ENCODE peak calls at places on chromosome 13, in nine cellular contexts. H is A549, J is BE2C, T is upper lobe of right lung, E is left lung, B is body of pancreas, A is psoas muscle, I is astrocyte, G is cardiac fibroblast. D is an unnamed sample.

GRCh38 chr13:39751805-39752204 is 96.3 kb downstream of the COG6 start:
- DNase-seq in H (no peak), B (no peak), E (no peak), A (no peak), I (no peak), J (no peak), G (no peak), T (no peak), D (no peak)

GRCh38 chr13:80239116-80239515 is 101.8 kb downstream of the SPRY2 start:
- DNase-seq in A (no peak), T (no peak), E (no peak), H (no peak), I (no peak), B (no peak), J (no peak), G (no peak), D (no peak)

GRCh38 chr13:37407156-37407555 is 191.4 kb downstream of the POSTN start:
- DNase-seq in H (no peak), B (no peak), G (no peak), A (no peak), E (no peak), I (no peak), T (no peak), J (no peak), D (no peak)

GRCh38 chr13:110944968-110945952 is 30.4 kb upstream of the ANKRD10 start:
- DNase-seq in T (no peak), G (no peak), A (no peak), H (no peak), E (no peak), I (no peak), J (no peak), B (no peak), D (no peak)

GRCh38 chr13:111114362-111115050 is 604 bp upstream of the ARHGEF7 start:
- DNase-seq in H (no peak), G (peak; percentile 15), I (peak; percentile 20), J (no peak), A (peak; percentile 69), B (peak; percentile 39), T (peak; percentile 77), E (no peak), D (no peak)

GRCh38 chr13:40974460-40975407 is 44.4 kb downstream of the ELF1 start:
- DNase-seq in E (no peak), I (peak; percentile 40), T (no peak), A (no peak), B (peak; percentile 36), G (peak; percentile 84), H (peak; percentile 25), J (peak; percentile 12), D (no peak)

GRCh38 chr13:19324325-19324724 is 142.7 kb upstream of the TUBA3C start:
- DNase-seq in H (no peak), I (no peak), G (no peak), A (no peak), B (no peak), J (no peak), E (no peak), T (no peak), D (no peak)

GRCh38 chr13:40340368-40341085 is 325.9 kb downstream of the FOXO1 start:
- DNase-seq in I (peak; percentile 28), G (peak; percentile 60), T (no peak), E (no peak), H (no peak), A (no peak), B (peak; percentile 81), J (no peak), D (no peak)

GRCh38 chr13:30395192-30396158 is 26.8 kb upstream of the UBE2L5 start:
- DNase-seq in T (peak; percentile 95), H (peak; percentile 53), B (peak; percentile 96), J (peak; percentile 78), A (peak; percentile 93), G (peak; percentile 97), E (peak; percentile 94), I (peak; percentile 87), D (peak; percentile 83)

GRCh38 chr13:47027797-47028437 is 131.1 kb upstream of the HTR2A start:
- DNase-seq in G (no peak), H (no peak), I (no peak), E (no peak), T (no peak), J (no peak), A (no peak), B (no peak), D (no peak)

GRCh38 chr13:81048026-81048461 is 707.1 kb upstream of the SPRY2 start:
- DNase-seq in J (peak; percentile 13), I (no peak), E (no peak), B (no peak), A (no peak), H (no peak), T (no peak), G (no peak), D (no peak)

GRCh38 chr13:28429096-28429495 is 65.8 kb downstream of the FLT1 start:
- DNase-seq in A (no peak), J (no peak), G (no peak), T (no peak), H (no peak), B (no peak), E (no peak), I (no peak), D (no peak)

GRCh38 chr13:97535619-97536018 is 101.7 kb downstream of the RAP2A start:
- DNase-seq in A (no peak), G (peak; percentile 20), T (no peak), E (no peak), B (no peak), I (peak; percentile 10), H (no peak), J (no peak), D (peak; percentile 4)

GRCh38 chr13:34847751-34848150 is 94.3 kb upstream of the NBEA start:
- DNase-seq in I (no peak), E (no peak), B (no peak), T (no peak), A (no peak), J (no peak), H (no peak), G (no peak), D (no peak)

GRCh38 chr13:103803349-103803748 is 737.1 kb upstream of the SLC10A2 start:
- DNase-seq in B (no peak), J (peak; percentile 33), E (no peak), I (no peak), T (no peak), G (no peak), H (no peak), A (no peak), D (no peak)

GRCh38 chr13:21079761-21080730 is 18.7 kb upstream of the LATS2 start:
- DNase-seq in G (peak; percentile 84), I (peak; percentile 95), J (no peak), H (no peak), E (no peak), T (no peak), B (peak; percentile 41), A (no peak), D (peak; percentile 95)

GRCh38 chr13:72726721-72727416 is 560 bp downstream of the MZT1 start:
- DNase-seq in A (peak; percentile 52), T (peak; percentile 78), H (peak; percentile 7), I (no peak), G (peak; percentile 12), J (peak; percentile 69), E (no peak), B (peak; percentile 20), D (no peak)

DNA sequence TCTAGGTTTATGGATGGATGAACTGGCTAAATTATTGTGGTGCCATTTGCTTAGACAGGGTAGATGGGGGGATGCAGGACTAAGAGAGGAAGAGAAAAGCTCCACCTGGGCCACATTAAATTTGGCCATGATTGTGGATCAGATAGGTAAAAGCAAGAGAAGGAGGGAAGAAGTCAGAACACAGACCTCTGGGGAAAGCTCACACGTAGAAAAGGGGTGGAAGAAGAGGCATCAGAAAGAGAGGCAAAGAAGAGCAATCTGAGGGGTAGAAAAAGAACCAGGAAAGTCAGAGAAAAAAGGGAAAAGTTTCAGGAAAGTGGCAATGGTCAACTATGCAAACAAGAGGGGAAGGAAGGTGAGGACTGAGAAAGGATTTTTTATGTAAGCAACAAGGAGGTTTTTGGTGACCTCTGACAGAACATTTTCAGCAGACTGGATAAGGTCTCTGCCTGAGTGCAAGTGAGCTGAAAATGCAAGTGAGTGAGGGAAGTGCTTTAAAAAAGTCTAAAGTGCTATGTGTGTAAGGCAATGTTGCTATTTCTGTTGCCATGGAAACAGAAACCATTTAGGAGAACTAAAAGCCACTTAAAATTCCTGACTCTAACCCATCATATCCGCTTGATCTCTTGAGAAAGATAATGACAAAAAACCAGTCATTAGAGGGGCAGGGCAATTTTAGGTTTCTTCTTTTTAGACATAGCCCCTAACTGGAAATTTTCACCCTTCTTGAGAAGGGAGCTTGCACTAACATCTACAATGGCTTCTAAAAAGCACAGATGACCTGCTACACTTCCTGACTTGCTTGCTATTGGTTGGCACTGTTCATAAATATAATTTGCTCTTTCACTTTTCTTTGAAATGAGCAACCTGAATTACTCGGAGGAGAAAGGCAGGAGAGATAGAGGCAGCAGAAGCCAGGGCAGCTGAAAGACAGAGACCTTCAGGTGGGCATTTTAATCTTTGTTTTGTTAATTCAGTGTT is at the start of gene CYSLTR2:
- DNase-seq in J (no peak), T (no peak), H (no peak), G (peak; percentile 77), I (peak; percentile 56), B (no peak), A (no peak), E (no peak), D (no peak)
- H3K4me3 ChIP-seq in J (peak within 1 kb of the TSS; percentile 48), T (peak within 1 kb of the TSS; percentile 28), H (no peak within 1 kb of the TSS), G (no peak within 1 kb of the TSS), I (no peak within 1 kb of the TSS), B (no peak within 1 kb of the TSS), A (no peak within 1 kb of the TSS), E (no peak within 1 kb of the TSS), D (no peak within 1 kb of the TSS)

GRCh38 chr13:113098163-113098732 is 7.3 kb upstream of the F7 start:
- DNase-seq in B (no peak), T (no peak), E (no peak), G (peak; percentile 10), I (peak; percentile 17), J (no peak), A (no peak), H (no peak), D (peak; percentile 12)
- TF ChIP-seq CTCF in B (no peak), T (no peak), E (no peak), G (no peak), I (no peak), J (no peak), A (no peak), H (no peak), D (no peak)

DNA sequence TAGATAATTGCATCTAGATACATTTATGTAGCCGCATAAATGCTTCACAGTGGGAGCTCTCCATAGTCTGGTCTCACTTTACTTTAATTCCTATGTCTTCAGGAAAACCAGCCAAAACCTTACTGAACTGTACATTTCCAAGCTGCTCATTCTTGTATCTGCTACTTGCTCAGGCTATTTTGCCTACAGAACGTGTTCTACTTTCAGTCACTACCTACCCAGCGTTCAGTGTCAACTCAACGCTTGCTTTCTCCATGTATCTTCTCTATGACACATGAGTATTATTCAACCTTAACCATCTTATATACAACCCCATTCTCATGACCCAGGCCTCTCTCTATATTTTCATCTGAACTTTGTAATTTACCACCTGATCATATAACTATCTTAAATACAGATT is 101.9 kb downstream of the KLF12 start:
- DNase-seq in H (no peak), J (no peak), G (no peak), A (no peak), I (no peak), E (no peak), B (no peak), T (no peak), D (no peak)
- H3K4me3 ChIP-seq in H (no peak overlapping the region), J (no peak overlapping the region), G (no peak overlapping the region), A (peak overlapping the region; percentile 29), I (no peak overlapping the region), E (no peak overlapping the region), B (no peak overlapping the region), T (no peak overlapping the region), D (no peak overlapping the region)

GRCh38 chr13:52067237-52067636 is 42.7 kb downstream of the UTP14C start:
- DNase-seq in E (no peak), H (no peak), J (no peak), A (no peak), G (no peak), I (no peak), T (no peak), B (no peak), D (no peak)

GRCh38 chr13:52070929-52071523 is 46.5 kb downstream of the UTP14C start:
- DNase-seq in A (no peak), J (no peak), G (peak; percentile 44), H (no peak), B (no peak), E (no peak), T (no peak), I (peak; percentile 16), D (no peak)
- TF ChIP-seq CTCF in A (no peak), J (peak; percentile 50), G (peak; percentile 24), H (no peak), B (no peak), E (no peak), T (no peak), I (no peak), D (peak; percentile 18)

D was measured in AG04449.